ENCODE peak calls at places on chromosomes 7 and 10, in seven cellular contexts. A is testis; I is CD8-positive, alpha-beta T cell; H is A549; T is kidney; V is RWPE1; C is lower lobe of right lung. G is an unnamed sample.

GRCh38 chr10:94042001-94042813 is 48.5 kb downstream of the PLCE1 start:
- DNase-seq in A (no peak), V (peak), T (no peak), H (peak), C (no peak), I (no peak), G (peak)

GRCh38 chr10:79482721-79483120 is 29.6 kb upstream of the EIF5AL1 start:
- DNase-seq in T (no peak), H (no peak), I (no peak), V (no peak), C (no peak), A (no peak), G (no peak)

GRCh38 chr10:92965314-92965713 is 95.3 kb upstream of the CYP26C1 start:
- DNase-seq in C (no peak), T (no peak), I (no peak), V (peak), A (no peak), H (peak), G (peak)

GRCh38 chr7:43791665-43792064 is 33.2 kb downstream of the BLVRA start:
- DNase-seq in T (no peak), A (no peak), C (no peak), H (no peak), I (no peak), V (no peak), G (no peak)

GRCh38 chr10:129465796-129466702 is 992 bp upstream of the MGMT start:
- DNase-seq in C (no peak), H (no peak), I (no peak), V (no peak), T (no peak), A (no peak), G (no peak)

GRCh38 chr7:23020742-23021401 is 6.9 kb upstream of the HYCC1 start:
- DNase-seq in A (no peak), V (peak), H (peak), I (no peak), T (no peak), C (no peak), G (no peak)

GRCh38 chr10:70575874-70576802 is 26.4 kb downstream of the PRF1 start:
- DNase-seq in T (peak), H (peak), C (peak), V (no peak), I (no peak), A (peak), G (peak)

GRCh38 chr10:16944081-16944922 is 127.1 kb upstream of the RSU1 start:
- DNase-seq in V (no peak), T (no peak), H (no peak), I (no peak), C (no peak), A (no peak), G (peak)

GRCh38 chr10:52853704-52854103 is 81.1 kb upstream of the MBL2 start:
- DNase-seq in I (no peak), C (no peak), A (no peak), T (no peak), H (no peak), V (no peak), G (no peak)
- H3K27ac ChIP-seq in I (no peak), C (no peak), A (no peak), T (no peak), H (no peak), V (no peak), G (no peak)

GRCh38 chr7:151447312-151447711 is 7.4 kb upstream of the CRYGN start:
- DNase-seq in V (no peak), C (no peak), T (no peak), A (no peak), H (no peak), I (no peak), G (no peak)
- H3K27ac ChIP-seq in V (no peak), C (no peak), T (no peak), A (no peak), H (no peak), I (no peak), G (no peak)

GRCh38 chr10:4280481-4281206 is 495.6 kb upstream of the KLF6 start:
- DNase-seq in T (no peak), C (no peak), I (no peak), A (no peak), V (peak), H (no peak), G (no peak)

GRCh38 chr10:4281207-4281825 is 496.3 kb upstream of the KLF6 start:
- DNase-seq in I (no peak), V (no peak), T (no peak), A (no peak), C (no peak), H (no peak), G (no peak)

GRCh38 chr10:4282496-4282895 is 497.5 kb upstream of the KLF6 start:
- DNase-seq in I (no peak), T (no peak), H (no peak), A (no peak), V (no peak), C (no peak), G (no peak)

GRCh38 chr10:4283841-4284610 is 499.0 kb upstream of the KLF6 start:
- DNase-seq in H (no peak), A (peak), T (peak), V (no peak), C (no peak), I (no peak), G (peak)

GRCh38 chr10:4285121-4285520 is 500.1 kb upstream of the KLF6 start:
- DNase-seq in C (no peak), H (no peak), I (no peak), V (no peak), A (no peak), T (no peak), G (no peak)
- H3K27ac ChIP-seq in C (peak), H (no peak), I (no peak), V (no peak), A (peak), T (no peak), G (no peak)

GRCh38 chr10:122877264-122877663 is 2.1 kb downstream of the FAM24B start:
- DNase-seq in C (no peak), H (no peak), A (no peak), V (no peak), I (no peak), T (no peak), G (no peak)

GRCh38 chr10:122875843-122876492 is 3.4 kb downstream of the FAM24B start:
- DNase-seq in I (no peak), T (no peak), C (no peak), V (no peak), H (no peak), A (no peak), G (no peak)

GRCh38 chr10:122879339-122880273 is at the start of gene FAM24B:
- DNase-seq in V (peak), A (peak), I (peak), T (peak), C (peak), H (peak), G (peak)

GRCh38 chr10:122878799-122879338 is 512 bp downstream of the FAM24B start:
- DNase-seq in T (no peak), H (no peak), C (no peak), V (peak), A (no peak), I (no peak), G (no peak)

DNA sequence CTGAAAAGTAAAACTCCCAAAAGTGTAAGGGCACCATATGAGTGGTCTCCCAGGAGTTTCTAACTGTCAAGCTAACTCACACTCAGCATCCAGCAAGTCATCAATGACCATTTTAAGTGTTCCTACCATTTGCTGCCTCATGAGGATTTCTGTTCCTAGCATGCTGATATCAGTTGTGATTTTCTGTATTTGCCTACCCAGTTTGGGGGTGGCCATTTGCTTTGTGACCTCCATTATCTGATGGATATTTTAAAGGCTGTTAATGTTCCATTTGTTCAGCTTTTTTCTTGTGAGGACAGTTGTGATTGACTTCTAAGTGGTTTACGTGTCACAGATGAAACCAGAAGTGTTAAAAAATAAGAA is 2.9 kb downstream of the FAM24B start:
- DNase-seq in A (no peak), V (no peak), C (no peak), H (no peak), T (no peak), I (no peak), G (no peak)
- H3K27ac ChIP-seq in A (no peak), V (no peak), C (no peak), H (no peak), T (no peak), I (no peak), G (no peak)

GRCh38 chr7:149606826-149607225 is 109.2 kb upstream of the ZNF746 start:
- DNase-seq in I (no peak), A (no peak), T (no peak), C (no peak), V (no peak), H (no peak), G (no peak)
- H3K27ac ChIP-seq in I (no peak), A (no peak), T (no peak), C (no peak), V (no peak), H (no peak), G (peak)

GRCh38 chr10:11654659-11655058 is 43.2 kb upstream of the USP6NL start:
- DNase-seq in T (no peak), I (no peak), A (no peak), V (no peak), C (no peak), H (no peak), G (no peak)
- H3K27ac ChIP-seq in T (no peak), I (no peak), A (no peak), V (no peak), C (no peak), H (no peak), G (no peak)

DNA sequence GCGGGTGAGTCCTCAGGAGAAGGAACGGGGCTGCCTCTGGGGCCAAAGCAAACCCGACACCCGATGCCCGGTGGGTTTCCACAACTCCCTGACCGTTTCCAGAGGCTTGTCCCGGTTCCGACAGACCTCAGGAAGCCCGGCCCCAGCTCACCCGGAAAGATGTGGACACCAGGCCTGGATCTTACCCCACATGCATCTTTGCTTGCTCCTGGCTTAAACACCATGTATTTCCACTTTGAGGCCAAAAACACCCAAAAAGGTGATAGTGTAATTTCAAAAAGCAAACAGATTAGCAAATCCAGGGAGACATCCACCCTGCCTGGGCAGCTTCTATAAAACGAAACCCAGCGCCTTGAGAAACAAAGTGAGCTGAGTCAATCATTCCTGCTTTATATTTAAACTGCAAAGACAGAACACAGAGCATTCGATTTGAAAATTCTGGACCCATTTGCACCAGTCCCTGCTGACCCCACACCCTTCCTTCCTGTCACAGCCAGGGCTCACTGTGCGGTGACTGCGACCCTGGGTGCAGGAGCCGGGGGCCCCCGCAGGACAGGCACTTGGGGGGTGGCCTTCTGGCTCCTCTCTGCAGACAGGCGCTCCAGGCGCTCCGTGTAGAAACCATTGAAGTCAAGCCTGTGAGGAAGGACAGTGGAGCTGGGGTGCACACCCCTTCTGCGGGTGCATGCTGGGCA is 2.7 kb upstream of the ADAM8 start:
- DNase-seq in A (no peak), C (no peak), V (no peak), H (no peak), T (no peak), I (no peak), G (no peak)
- H3K27ac ChIP-seq in A (no peak), C (peak), V (peak), H (no peak), T (no peak), I (peak), G (peak)